ENCODE peak calls at places on chromosomes 12 and 14, in nine cellular contexts. H is Calu3; W is SIG-M5; D is CD8-positive, alpha-beta memory T cell; A is activated gamma-delta T cell treated with anti-CD3 and anti-CD28 coated beads, Interleukin-2, amount 50 U/mL, for 16 hours; Y is tibial artery; X is RPMI7951; R is activated effector memory CD4-positive, alpha-beta T cell treated with Interleukin-2 at 50 U/mL for 16 hours; P is endodermal cell. S is an unnamed sample.

GRCh38 chr12:28446031-28446430 is 255.8 kb downstream of the CCDC91 start:
- DNase-seq in D (no peak), Y (no peak), W (no peak), A (no peak), P (no peak), X (no peak), R (no peak), H (no peak), S (no peak)

GRCh38 chr14:39372656-39373055 is 59.6 kb downstream of the FBXO33 start:
- DNase-seq in D (no peak), Y (no peak), H (no peak), A (no peak), P (no peak), X (no peak), W (no peak), R (no peak), S (no peak)

GRCh38 chr12:130540376-130540775 is 175.7 kb downstream of the RIMBP2 start:
- DNase-seq in P (no peak), R (no peak), A (no peak), H (no peak), W (no peak), Y (no peak), X (peak), D (no peak), S (no peak)

GRCh38 chr12:93483151-93483807 is 16.0 kb downstream of the MRPL42 start:
- DNase-seq in A (no peak), H (no peak), W (no peak), D (no peak), X (no peak), Y (no peak), P (no peak), R (no peak), S (no peak)

GRCh38 chr14:93956514-93957332 is 19.6 kb downstream of the ASB2 start:
- DNase-seq in W (no peak), R (no peak), A (no peak), X (peak), H (no peak), D (no peak), Y (no peak), P (no peak), S (no peak)

GRCh38 chr14:67971627-67972625 is 152.3 kb downstream of the RAD51B start:
- DNase-seq in H (no peak), D (no peak), X (peak), Y (no peak), A (no peak), R (no peak), W (no peak), P (no peak), S (peak)

GRCh38 chr12:1533205-1533601 is 61.2 kb downstream of the FBXL14 start:
- DNase-seq in P (no peak), X (peak), D (no peak), A (no peak), R (peak), W (no peak), Y (no peak), H (no peak), S (no peak)

GRCh38 chr14:23695220-23695999 is 59.2 kb downstream of the DHRS2 start:
- DNase-seq in H (no peak), A (no peak), R (no peak), P (peak), D (no peak), W (no peak), X (no peak), Y (no peak), S (no peak)

GRCh38 chr14:50355692-50356091 is 41.0 kb downstream of the CDKL1 start:
- DNase-seq in Y (no peak), P (no peak), W (no peak), H (no peak), A (no peak), R (no peak), X (no peak), D (no peak), S (no peak)

GRCh38 chr12:126551882-126552281 is 1486.6 kb downstream of the AACS start:
- DNase-seq in Y (no peak), A (no peak), W (no peak), R (no peak), D (no peak), P (no peak), H (no peak), X (no peak), S (no peak)

GRCh38 chr12:87812030-87812429 is 217.2 kb downstream of the C12orf50 start:
- DNase-seq in Y (no peak), W (no peak), X (no peak), H (peak), D (no peak), P (no peak), R (no peak), A (no peak), S (no peak)

GRCh38 chr14:51395361-51395849 is 155.4 kb downstream of the TMX1 start:
- DNase-seq in A (no peak), D (no peak), P (peak), W (no peak), Y (no peak), H (no peak), X (peak), R (no peak), S (peak)

GRCh38 chr12:100154472-100155247 is 12.0 kb upstream of the BLTP3B start:
- DNase-seq in R (peak), W (no peak), P (peak), Y (peak), A (peak), X (peak), H (peak), D (peak), S (no peak)

GRCh38 chr14:104091927-104092771 is 6.6 kb downstream of the ASPG start:
- DNase-seq in W (no peak), Y (peak), P (peak), D (no peak), R (no peak), A (no peak), X (no peak), H (no peak), S (no peak)

GRCh38 chr12:120262852-120263724 is 2.4 kb downstream of the PXN start:
- DNase-seq in A (no peak), H (no peak), Y (peak), P (peak), X (peak), R (no peak), D (no peak), W (no peak), S (no peak)

GRCh38 chr12:6735448-6736191 is 11.8 kb downstream of the COPS7A start:
- DNase-seq in A (no peak), P (peak), D (peak), H (peak), X (peak), R (peak), W (no peak), Y (peak), S (peak)

GRCh38 chr12:68290126-68290525 is 36.7 kb upstream of the IL22 start:
- DNase-seq in P (no peak), W (no peak), R (peak), H (no peak), Y (no peak), D (no peak), X (peak), A (peak), S (peak)

GRCh38 chr14:36067428-36068187 is 108.9 kb downstream of the PTCSC3 start:
- DNase-seq in A (no peak), H (no peak), R (no peak), D (no peak), Y (no peak), X (no peak), P (no peak), W (no peak), S (no peak)

GRCh38 chr14:98173291-98173690 is 1098.7 kb downstream of the BCL11B start:
- DNase-seq in A (peak), R (peak), D (peak), Y (no peak), P (no peak), X (no peak), H (no peak), W (no peak), S (no peak)

GRCh38 chr14:49405291-49405690 is 180.9 kb downstream of the RPS29 start:
- DNase-seq in Y (no peak), H (no peak), W (no peak), P (no peak), A (no peak), X (no peak), R (no peak), D (no peak), S (peak)

GRCh38 chr14:104086661-104087461 is 1.4 kb downstream of the ASPG start:
- DNase-seq in W (no peak), D (no peak), H (no peak), R (no peak), X (no peak), P (peak), Y (no peak), A (no peak), S (no peak)

GRCh38 chr12:122086641-122087285 is 8.2 kb downstream of the MLXIP start:
- DNase-seq in A (no peak), W (no peak), P (no peak), H (no peak), X (no peak), D (no peak), Y (peak), R (no peak), S (no peak)

GRCh38 chr12:112680993-112681392 is 110.6 kb upstream of the RPH3A start:
- DNase-seq in X (no peak), D (no peak), P (peak), R (no peak), W (no peak), A (no peak), Y (no peak), H (no peak), S (no peak)

GRCh38 chr12:53623526-53623925 is 2.7 kb downstream of the ATF7 start:
- DNase-seq in P (no peak), H (no peak), X (peak), R (no peak), Y (no peak), W (no peak), D (no peak), A (no peak), S (peak)

GRCh38 chr14:55458800-55459577 is 18.6 kb upstream of the TBPL2 start:
- DNase-seq in A (no peak), H (no peak), Y (no peak), P (no peak), X (peak), R (no peak), D (no peak), W (no peak), S (peak)

GRCh38 chr12:49094104-49094948 is at the start of gene DHH:
- DNase-seq in H (peak), A (no peak), X (no peak), D (no peak), P (peak), Y (peak), W (no peak), R (no peak), S (no peak)

GRCh38 chr14:22533057-22533704 is 55.8 kb downstream of the DAD1 start:
- DNase-seq in W (no peak), H (no peak), R (no peak), P (no peak), D (no peak), X (no peak), Y (no peak), A (no peak), S (no peak)

GRCh38 chr12:129459886-129460285 is 443.9 kb downstream of the TMEM132D start:
- DNase-seq in X (no peak), Y (no peak), D (no peak), R (no peak), W (no peak), P (no peak), A (no peak), H (no peak), S (no peak)